ENCODE peak calls at places on chromosomes 13 and 19, in ten cellular contexts. V, Z, Y, C, M, T, S, E, G and B are unnamed samples.

GRCh38 chr19:4575978-4576933 is 16.8 kb upstream of the SEMA6B start:
- DNase-seq in Y (peak), T (peak), E (peak), V (peak), S (peak), M (no peak), Z (peak), C (peak), G (peak), B (peak)

GRCh38 chr19:2478324-2478755 is 2.4 kb downstream of the GADD45B start:
- DNase-seq in C (peak), M (peak), E (peak), S (peak), Y (peak), V (no peak), G (peak), T (peak), Z (no peak), B (no peak)

GRCh38 chr13:30371649-30372265 is 50.5 kb upstream of the UBE2L5 start:
- DNase-seq in E (peak), V (no peak), S (peak), M (no peak), T (no peak), Z (peak), C (no peak), G (peak), Y (peak), B (no peak)

GRCh38 chr13:114143806-114144605 is 11.6 kb upstream of the RASA3 start:
- DNase-seq in S (no peak), E (peak), C (peak), Y (peak), T (peak), M (no peak), V (peak), Z (peak), G (no peak), B (no peak)

GRCh38 chr19:1106841-1107654 is 3.3 kb downstream of the GPX4 start:
- DNase-seq in C (no peak), Y (no peak), T (peak), V (no peak), G (no peak), E (peak), M (no peak), Z (peak), S (peak), B (no peak)

GRCh38 chr13:29937379-29937778 is 87.0 kb upstream of the UBL3 start:
- DNase-seq in V (no peak), G (no peak), Y (no peak), Z (no peak), M (no peak), S (no peak), T (no peak), C (no peak), E (no peak), B (no peak)

GRCh38 chr13:40350283-40350992 is 316.0 kb downstream of the FOXO1 start:
- DNase-seq in V (no peak), E (no peak), M (no peak), G (no peak), C (no peak), Z (no peak), S (peak), Y (no peak), T (no peak), B (no peak)

GRCh38 chr19:38898788-38899446 is 501 bp downstream of the SIRT2 start:
- DNase-seq in C (peak), Y (no peak), Z (no peak), V (no peak), E (no peak), T (peak), M (peak), G (peak), S (no peak), B (no peak)

GRCh38 chr19:16739546-16739945 is 19.9 kb downstream of the NWD1 start:
- DNase-seq in V (peak), T (peak), C (peak), Z (no peak), E (no peak), M (no peak), Y (no peak), S (no peak), G (no peak), B (no peak)